ENCODE peak calls at places on chromosomes 16 and 17, in four cellular contexts. One of them, this sample, is unnamed.

GRCh38 chr16:58331024-58331707 is 36.3 kb upstream of the PRSS54 start:
- DNase-seq in WTC11: peak; percentile 73
- DNase-seq in H54: no peak
- DNase-seq in COR-L47: peak; percentile 12
- DNase-seq in this sample: no peak

GRCh38 chr17:57527437-57528083 is 217.5 kb downstream of the CCDC182 start:
- DNase-seq in WTC11: no peak
- DNase-seq in H54: no peak
- DNase-seq in COR-L47: no peak
- DNase-seq in this sample: no peak

GRCh38 chr17:50064253-50064991 is 8.5 kb downstream of the ITGA3 start:
- DNase-seq in WTC11: no peak
- DNase-seq in H54: peak; percentile 88
- DNase-seq in COR-L47: no peak
- DNase-seq in this sample: no peak

GRCh38 chr17:73365934-73366623 is 54.3 kb upstream of the CDC42EP4 start:
- DNase-seq in WTC11: no peak
- DNase-seq in H54: no peak
- DNase-seq in COR-L47: no peak
- DNase-seq in this sample: no peak

GRCh38 chr16:17343028-17343427 is 127.7 kb downstream of the XYLT1 start:
- DNase-seq in WTC11: no peak
- DNase-seq in H54: no peak
- DNase-seq in COR-L47: no peak
- DNase-seq in this sample: no peak

GRCh38 chr16:55408656-55409055 is 70.3 kb upstream of the MMP2 start:
- DNase-seq in WTC11: no peak
- DNase-seq in H54: no peak
- DNase-seq in COR-L47: no peak
- DNase-seq in this sample: no peak

GRCh38 chr17:70139449-70139993 is 29.8 kb upstream of the KCNJ2 start:
- DNase-seq in WTC11: no peak
- DNase-seq in H54: no peak
- DNase-seq in COR-L47: no peak
- DNase-seq in this sample: no peak

GRCh38 chr17:182164-182751 is 808 bp upstream of the DOC2B start:
- DNase-seq in WTC11: peak; percentile 31
- DNase-seq in H54: no peak
- DNase-seq in COR-L47: no peak
- DNase-seq in this sample: no peak

GRCh38 chr16:29313559-29313887 is 93.0 kb downstream of the NPIPB11 start:
- DNase-seq in WTC11: no peak
- DNase-seq in H54: no peak
- DNase-seq in COR-L47: no peak
- DNase-seq in this sample: no peak

GRCh38 chr16:56202036-56202435 is 10.7 kb downstream of the GNAO1 start:
- DNase-seq in WTC11: no peak
- DNase-seq in H54: no peak
- DNase-seq in COR-L47: no peak
- DNase-seq in this sample: no peak

GRCh38 chr17:1639549-1639948 is 6.0 kb downstream of the SCARF1 start:
- DNase-seq in WTC11: no peak
- DNase-seq in H54: no peak
- DNase-seq in COR-L47: peak; percentile 17
- DNase-seq in this sample: no peak

GRCh38 chr17:47317119-47317518 is 6.6 kb upstream of the EFCAB13 start:
- DNase-seq in WTC11: no peak
- DNase-seq in H54: no peak
- DNase-seq in COR-L47: no peak
- DNase-seq in this sample: no peak

GRCh38 chr16:66842765-66843164 is 1.4 kb upstream of the CA7 start:
- DNase-seq in WTC11: no peak
- DNase-seq in H54: peak; percentile 35
- DNase-seq in COR-L47: peak; percentile 65
- DNase-seq in this sample: no peak

GRCh38 chr16:56606688-56607618 is 1.4 kb upstream of the MT2A start:
- DNase-seq in WTC11: no peak
- DNase-seq in H54: peak; percentile 80
- DNase-seq in COR-L47: no peak
- DNase-seq in this sample: no peak

GRCh38 chr16:25996052-25996451 is 304.3 kb downstream of the HS3ST4 start:
- DNase-seq in WTC11: no peak
- DNase-seq in H54: no peak
- DNase-seq in COR-L47: no peak
- DNase-seq in this sample: no peak

GRCh38 chr17:4326608-4327007 is 39.9 kb downstream of the UBE2G1 start:
- DNase-seq in WTC11: no peak
- DNase-seq in H54: no peak
- DNase-seq in COR-L47: no peak
- DNase-seq in this sample: no peak

GRCh38 chr17:34717092-34717491 is 137.7 kb downstream of the TMEM132E start:
- DNase-seq in WTC11: no peak
- DNase-seq in H54: no peak
- DNase-seq in COR-L47: no peak
- DNase-seq in this sample: no peak

GRCh38 chr17:250487-251300 is 69.2 kb upstream of the DOC2B start:
- DNase-seq in WTC11: peak; percentile 7
- DNase-seq in H54: no peak
- DNase-seq in COR-L47: no peak
- DNase-seq in this sample: no peak

GRCh38 chr16:53515259-53515658 is 12.2 kb upstream of the AKTIP start:
- DNase-seq in WTC11: no peak
- DNase-seq in H54: no peak
- DNase-seq in COR-L47: no peak
- DNase-seq in this sample: no peak